ENCODE peak calls at places on chromosomes 5 and 9, in ten cellular contexts. One of them, this sample, is unnamed. For H3K27me3, the result is how much of the 10 kb centered on the place peaks cover.

GRCh38 chr5:75005561-75005960 is 46.8 kb downstream of the GCNT4 start:
- DNase-seq in pancreas: no peak
- DNase-seq in mammary epithelial cell: no peak
- DNase-seq in suprapubic skin: no peak
- DNase-seq in right cardiac atrium: no peak
- DNase-seq in astrocyte: no peak
- DNase-seq in CD8-positive, alpha-beta T cell: no peak
- DNase-seq in heart left ventricle: no peak
- DNase-seq in small intestine: no peak
- DNase-seq in IMR-90: no peak
- DNase-seq in this sample: no peak

GRCh38 chr9:70034292-70034711 is 9.3 kb upstream of the MAMDC2 start:
- DNase-seq in pancreas: no peak
- DNase-seq in mammary epithelial cell: peak
- DNase-seq in suprapubic skin: no peak
- DNase-seq in right cardiac atrium: no peak
- DNase-seq in astrocyte: peak
- DNase-seq in CD8-positive, alpha-beta T cell: no peak
- DNase-seq in heart left ventricle: no peak
- DNase-seq in small intestine: no peak
- DNase-seq in IMR-90: peak
- DNase-seq in this sample: no peak

GRCh38 chr5:141559481-141559880 is 59.3 kb downstream of the DIAPH1 start:
- DNase-seq in pancreas: no peak
- DNase-seq in mammary epithelial cell: peak
- DNase-seq in suprapubic skin: no peak
- DNase-seq in right cardiac atrium: no peak
- DNase-seq in astrocyte: peak
- DNase-seq in CD8-positive, alpha-beta T cell: no peak
- DNase-seq in heart left ventricle: no peak
- DNase-seq in small intestine: no peak
- DNase-seq in IMR-90: peak
- DNase-seq in this sample: no peak

GRCh38 chr5:176438959-176439757 is 9.0 kb upstream of the FAF2 start:
- DNase-seq in pancreas: no peak
- DNase-seq in mammary epithelial cell: peak
- DNase-seq in suprapubic skin: no peak
- DNase-seq in right cardiac atrium: no peak
- DNase-seq in astrocyte: peak
- DNase-seq in CD8-positive, alpha-beta T cell: no peak
- DNase-seq in heart left ventricle: no peak
- DNase-seq in small intestine: no peak
- DNase-seq in IMR-90: peak
- DNase-seq in this sample: no peak

GRCh38 chr5:42974546-42974945 is 65.6 kb downstream of the ANXA2R start:
- DNase-seq in pancreas: no peak
- DNase-seq in mammary epithelial cell: peak
- DNase-seq in suprapubic skin: no peak
- DNase-seq in right cardiac atrium: no peak
- DNase-seq in astrocyte: peak
- DNase-seq in CD8-positive, alpha-beta T cell: no peak
- DNase-seq in heart left ventricle: no peak
- DNase-seq in small intestine: no peak
- DNase-seq in IMR-90: peak
- DNase-seq in this sample: no peak

GRCh38 chr5:176748073-176748966 is 62.0 kb upstream of the UNC5A start:
- DNase-seq in pancreas: no peak
- DNase-seq in mammary epithelial cell: peak
- DNase-seq in suprapubic skin: peak
- DNase-seq in right cardiac atrium: no peak
- DNase-seq in astrocyte: no peak
- DNase-seq in CD8-positive, alpha-beta T cell: no peak
- DNase-seq in heart left ventricle: no peak
- DNase-seq in small intestine: no peak
- DNase-seq in IMR-90: no peak
- DNase-seq in this sample: no peak

GRCh38 chr5:108255468-108255867 is 126.4 kb downstream of the FBXL17 start:
- DNase-seq in pancreas: no peak
- DNase-seq in mammary epithelial cell: no peak
- DNase-seq in suprapubic skin: no peak
- DNase-seq in right cardiac atrium: no peak
- DNase-seq in astrocyte: no peak
- DNase-seq in CD8-positive, alpha-beta T cell: no peak
- DNase-seq in heart left ventricle: no peak
- DNase-seq in small intestine: no peak
- DNase-seq in IMR-90: no peak
- DNase-seq in this sample: no peak

GRCh38 chr9:96498796-96499195 is 48.8 kb downstream of the HABP4 start:
- DNase-seq in pancreas: no peak
- DNase-seq in mammary epithelial cell: no peak
- DNase-seq in suprapubic skin: no peak
- DNase-seq in right cardiac atrium: no peak
- DNase-seq in astrocyte: no peak
- DNase-seq in CD8-positive, alpha-beta T cell: no peak
- DNase-seq in heart left ventricle: no peak
- DNase-seq in small intestine: no peak
- DNase-seq in IMR-90: no peak
- DNase-seq in this sample: no peak

GRCh38 chr5:36908544-36909260 is 32.1 kb downstream of the NIPBL start:
- DNase-seq in pancreas: no peak
- DNase-seq in mammary epithelial cell: no peak
- DNase-seq in suprapubic skin: no peak
- DNase-seq in right cardiac atrium: no peak
- DNase-seq in astrocyte: no peak
- DNase-seq in CD8-positive, alpha-beta T cell: no peak
- DNase-seq in heart left ventricle: no peak
- DNase-seq in small intestine: no peak
- DNase-seq in IMR-90: no peak
- DNase-seq in this sample: no peak

GRCh38 chr5:108345541-108346171 is 36.2 kb downstream of the FBXL17 start:
- DNase-seq in pancreas: no peak
- DNase-seq in mammary epithelial cell: peak
- DNase-seq in suprapubic skin: no peak
- DNase-seq in right cardiac atrium: no peak
- DNase-seq in astrocyte: peak
- DNase-seq in CD8-positive, alpha-beta T cell: no peak
- DNase-seq in heart left ventricle: no peak
- DNase-seq in small intestine: peak
- DNase-seq in IMR-90: peak
- DNase-seq in this sample: no peak

DNA sequence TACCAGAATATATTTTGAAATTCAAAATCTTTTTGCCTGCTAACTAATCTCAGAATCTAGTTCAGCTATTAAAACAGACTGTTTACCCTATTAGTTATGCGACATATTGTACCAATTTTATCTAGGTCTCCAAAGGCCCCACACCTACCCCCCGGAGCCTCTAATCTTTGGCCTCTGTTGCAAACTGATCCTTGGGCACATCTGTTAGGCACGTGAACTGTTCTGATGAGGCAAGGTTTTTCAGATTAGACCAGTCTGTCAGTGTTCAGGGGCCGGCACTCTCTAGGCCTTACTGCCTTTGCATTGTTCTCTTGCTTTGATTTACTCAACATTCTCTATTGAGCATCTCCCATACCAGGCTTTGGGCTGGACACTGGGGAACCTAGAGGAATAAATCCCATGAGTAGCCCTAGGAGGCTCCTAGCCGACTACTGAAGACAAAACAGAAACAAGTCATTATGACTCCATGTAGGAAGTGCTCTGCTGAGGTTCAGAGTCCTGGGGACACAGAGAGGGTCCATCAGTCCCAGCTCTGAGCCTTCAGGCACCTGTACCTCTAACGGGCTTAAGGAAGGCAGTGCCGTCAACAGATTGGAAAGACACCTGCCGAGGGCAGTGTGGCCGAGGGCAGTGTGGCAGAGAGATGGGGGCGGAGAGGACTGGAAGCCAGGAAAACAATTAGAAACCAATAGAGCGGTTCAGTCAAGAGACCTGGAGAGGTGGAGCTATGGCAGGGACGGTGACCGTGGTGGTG is 245.1 kb downstream of the AOPEP start:
- DNase-seq in pancreas: peak
- DNase-seq in mammary epithelial cell: no peak
- DNase-seq in suprapubic skin: no peak
- DNase-seq in right cardiac atrium: no peak
- DNase-seq in astrocyte: no peak
- DNase-seq in CD8-positive, alpha-beta T cell: no peak
- DNase-seq in heart left ventricle: no peak
- DNase-seq in small intestine: peak
- DNase-seq in IMR-90: no peak
- DNase-seq in this sample: no peak
- H3K27ac ChIP-seq in pancreas: peak
- H3K27ac ChIP-seq in mammary epithelial cell: no peak
- H3K27ac ChIP-seq in suprapubic skin: no peak
- H3K27ac ChIP-seq in right cardiac atrium: no peak
- H3K27ac ChIP-seq in astrocyte: no peak
- H3K27ac ChIP-seq in CD8-positive, alpha-beta T cell: no peak
- H3K27ac ChIP-seq in heart left ventricle: peak
- H3K27ac ChIP-seq in small intestine: no peak
- H3K27ac ChIP-seq in IMR-90: no peak
- H3K27ac ChIP-seq in this sample: peak

GRCh38 chr5:64688965-64689364 is 1.3 kb upstream of the SHISAL2B start:
- DNase-seq in pancreas: no peak
- DNase-seq in mammary epithelial cell: no peak
- DNase-seq in suprapubic skin: no peak
- DNase-seq in right cardiac atrium: no peak
- DNase-seq in astrocyte: no peak
- DNase-seq in CD8-positive, alpha-beta T cell: no peak
- DNase-seq in heart left ventricle: no peak
- DNase-seq in small intestine: no peak
- DNase-seq in IMR-90: no peak
- DNase-seq in this sample: no peak

GRCh38 chr5:64690417-64691151 is at the start of gene SHISAL2B:
- DNase-seq in pancreas: no peak
- DNase-seq in mammary epithelial cell: peak
- DNase-seq in suprapubic skin: no peak
- DNase-seq in right cardiac atrium: no peak
- DNase-seq in astrocyte: peak
- DNase-seq in CD8-positive, alpha-beta T cell: no peak
- DNase-seq in heart left ventricle: no peak
- DNase-seq in small intestine: no peak
- DNase-seq in IMR-90: no peak
- DNase-seq in this sample: no peak

GRCh38 chr5:64690104-64690416 is 243 bp upstream of the SHISAL2B start:
- DNase-seq in pancreas: no peak
- DNase-seq in mammary epithelial cell: no peak
- DNase-seq in suprapubic skin: no peak
- DNase-seq in right cardiac atrium: no peak
- DNase-seq in astrocyte: no peak
- DNase-seq in CD8-positive, alpha-beta T cell: no peak
- DNase-seq in heart left ventricle: no peak
- DNase-seq in small intestine: no peak
- DNase-seq in IMR-90: no peak
- DNase-seq in this sample: no peak

GRCh38 chr5:64693636-64694035 is 3.3 kb downstream of the SHISAL2B start:
- DNase-seq in pancreas: no peak
- DNase-seq in mammary epithelial cell: peak
- DNase-seq in suprapubic skin: no peak
- DNase-seq in right cardiac atrium: no peak
- DNase-seq in astrocyte: no peak
- DNase-seq in CD8-positive, alpha-beta T cell: no peak
- DNase-seq in heart left ventricle: no peak
- DNase-seq in small intestine: no peak
- DNase-seq in IMR-90: no peak
- DNase-seq in this sample: no peak

DNA sequence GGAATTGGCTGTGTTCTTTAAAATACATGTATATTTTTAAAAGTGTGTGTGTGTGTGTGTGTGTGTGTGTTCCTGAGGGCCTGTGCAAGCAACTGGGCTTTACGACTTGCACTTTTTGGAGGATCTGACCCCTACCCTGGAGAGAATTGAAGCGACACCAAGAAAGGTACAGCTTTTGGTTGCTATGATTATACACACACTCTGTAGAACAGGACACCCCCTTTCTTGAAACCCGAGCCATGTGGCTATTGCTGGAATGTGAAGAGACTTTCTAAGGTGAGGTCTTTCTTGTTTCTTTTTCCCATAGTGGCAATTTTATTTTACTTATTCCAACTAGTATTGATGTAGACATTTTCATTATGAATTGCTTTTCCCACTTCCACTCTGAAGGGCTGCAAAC is 1.0 kb downstream of the SHISAL2B start:
- DNase-seq in pancreas: no peak
- DNase-seq in mammary epithelial cell: no peak
- DNase-seq in suprapubic skin: no peak
- DNase-seq in right cardiac atrium: no peak
- DNase-seq in astrocyte: no peak
- DNase-seq in CD8-positive, alpha-beta T cell: no peak
- DNase-seq in heart left ventricle: no peak
- DNase-seq in small intestine: no peak
- DNase-seq in IMR-90: no peak
- DNase-seq in this sample: no peak
- H3K4me3 ChIP-seq in pancreas: no peak
- H3K4me3 ChIP-seq in mammary epithelial cell: no peak
- H3K4me3 ChIP-seq in suprapubic skin: no peak
- H3K4me3 ChIP-seq in right cardiac atrium: no peak
- H3K4me3 ChIP-seq in astrocyte: no peak
- H3K4me3 ChIP-seq in CD8-positive, alpha-beta T cell: no peak
- H3K4me3 ChIP-seq in heart left ventricle: no peak
- H3K4me3 ChIP-seq in small intestine: no peak
- H3K4me3 ChIP-seq in IMR-90: no peak
- H3K4me3 ChIP-seq in this sample: no peak

GRCh38 chr9:133242241-133242640 is 32.8 kb downstream of the ABO start:
- DNase-seq in pancreas: no peak
- DNase-seq in mammary epithelial cell: no peak
- DNase-seq in suprapubic skin: no peak
- DNase-seq in right cardiac atrium: no peak
- DNase-seq in astrocyte: no peak
- DNase-seq in CD8-positive, alpha-beta T cell: no peak
- DNase-seq in heart left ventricle: no peak
- DNase-seq in small intestine: no peak
- DNase-seq in IMR-90: no peak
- DNase-seq in this sample: no peak
- H3K27me3 ChIP-seq in pancreas: under half
- H3K27me3 ChIP-seq in mammary epithelial cell: under half
- H3K27me3 ChIP-seq in suprapubic skin: under half
- H3K27me3 ChIP-seq in right cardiac atrium: under half
- H3K27me3 ChIP-seq in astrocyte: under half
- H3K27me3 ChIP-seq in CD8-positive, alpha-beta T cell: under half
- H3K27me3 ChIP-seq in heart left ventricle: under half
- H3K27me3 ChIP-seq in small intestine: under half
- H3K27me3 ChIP-seq in IMR-90: under half
- H3K27me3 ChIP-seq in this sample: under half

GRCh38 chr9:122820490-122820845 is 7.9 kb downstream of the PDCL start:
- DNase-seq in pancreas: no peak
- DNase-seq in mammary epithelial cell: no peak
- DNase-seq in suprapubic skin: no peak
- DNase-seq in right cardiac atrium: no peak
- DNase-seq in astrocyte: no peak
- DNase-seq in CD8-positive, alpha-beta T cell: no peak
- DNase-seq in heart left ventricle: no peak
- DNase-seq in small intestine: no peak
- DNase-seq in IMR-90: no peak
- DNase-seq in this sample: no peak
- H3K27ac ChIP-seq in pancreas: no peak
- H3K27ac ChIP-seq in mammary epithelial cell: no peak
- H3K27ac ChIP-seq in suprapubic skin: no peak
- H3K27ac ChIP-seq in right cardiac atrium: peak
- H3K27ac ChIP-seq in astrocyte: peak
- H3K27ac ChIP-seq in CD8-positive, alpha-beta T cell: no peak
- H3K27ac ChIP-seq in heart left ventricle: peak
- H3K27ac ChIP-seq in small intestine: no peak
- H3K27ac ChIP-seq in IMR-90: peak
- H3K27ac ChIP-seq in this sample: peak

This sample was measured in left ventricle myocardium inferior.